ENCODE peak calls at places on chromosomes 1 and 21, in five cellular contexts. Y is uterus, J is sigmoid colon, V is ovary, B is suprapubic skin. T is an unnamed sample.

GRCh38 chr1:239884776-239885175 is 206.9 kb upstream of the FMN2 start:
- DNase-seq in Y (peak), B (no peak), V (peak), J (no peak), T (peak)

GRCh38 chr1:182888736-182889531 is 49.8 kb downstream of the DHX9 start:
- DNase-seq in B (no peak), Y (no peak), V (no peak), J (no peak), T (no peak)

GRCh38 chr1:14440166-14440565 is 158.3 kb upstream of the KAZN start:
- DNase-seq in J (no peak), B (no peak), Y (no peak), V (no peak), T (no peak)

GRCh38 chr21:37593015-37593414 is 226.4 kb downstream of the DYRK1A start:
- DNase-seq in B (no peak), J (no peak), V (no peak), Y (no peak), T (no peak)

GRCh38 chr1:197862221-197862620 is 40.2 kb upstream of the C1orf53 start:
- DNase-seq in J (no peak), Y (no peak), V (no peak), B (no peak), T (no peak)

GRCh38 chr1:19445417-19446342 is 39.7 kb downstream of the CAPZB start:
- DNase-seq in J (no peak), V (no peak), B (no peak), Y (no peak), T (peak)

GRCh38 chr1:203672354-203672753 is 45.7 kb downstream of the ATP2B4 start:
- DNase-seq in V (peak), Y (peak), J (peak), B (no peak), T (no peak)

GRCh38 chr21:42775123-42775522 is 104.2 kb downstream of the WDR4 start:
- DNase-seq in J (no peak), Y (no peak), B (no peak), V (no peak), T (no peak)

GRCh38 chr1:61322008-61322744 is 239.8 kb downstream of the NFIA start:
- DNase-seq in V (no peak), Y (no peak), B (no peak), J (no peak), T (no peak)

GRCh38 chr1:84078108-84078823 is 65.8 kb upstream of the PRKACB start:
- DNase-seq in V (peak), B (peak), Y (no peak), J (peak), T (peak)

GRCh38 chr1:9792156-9793042 is 31.4 kb downstream of the CLSTN1 start:
- DNase-seq in J (peak), Y (no peak), V (no peak), B (no peak), T (peak)

GRCh38 chr1:202880961-202881460 is 7.9 kb downstream of the RABIF start:
- DNase-seq in B (no peak), V (no peak), J (no peak), Y (no peak), T (no peak)

GRCh38 chr1:65277605-65278343 is 31.6 kb upstream of the DNAJC6 start:
- DNase-seq in Y (no peak), B (no peak), V (no peak), J (no peak), T (no peak)

GRCh38 chr1:77378723-77379533 is 97.1 kb downstream of the AK5 start:
- DNase-seq in Y (no peak), J (no peak), B (no peak), V (no peak), T (no peak)

GRCh38 chr21:23963454-23963853 is 1643.8 kb downstream of the MRPL39 start:
- DNase-seq in V (no peak), B (no peak), J (no peak), Y (no peak), T (no peak)

GRCh38 chr1:70401974-70402373 is 9.1 kb upstream of the CTH start:
- DNase-seq in J (no peak), Y (no peak), V (no peak), B (no peak), T (no peak)

DNA sequence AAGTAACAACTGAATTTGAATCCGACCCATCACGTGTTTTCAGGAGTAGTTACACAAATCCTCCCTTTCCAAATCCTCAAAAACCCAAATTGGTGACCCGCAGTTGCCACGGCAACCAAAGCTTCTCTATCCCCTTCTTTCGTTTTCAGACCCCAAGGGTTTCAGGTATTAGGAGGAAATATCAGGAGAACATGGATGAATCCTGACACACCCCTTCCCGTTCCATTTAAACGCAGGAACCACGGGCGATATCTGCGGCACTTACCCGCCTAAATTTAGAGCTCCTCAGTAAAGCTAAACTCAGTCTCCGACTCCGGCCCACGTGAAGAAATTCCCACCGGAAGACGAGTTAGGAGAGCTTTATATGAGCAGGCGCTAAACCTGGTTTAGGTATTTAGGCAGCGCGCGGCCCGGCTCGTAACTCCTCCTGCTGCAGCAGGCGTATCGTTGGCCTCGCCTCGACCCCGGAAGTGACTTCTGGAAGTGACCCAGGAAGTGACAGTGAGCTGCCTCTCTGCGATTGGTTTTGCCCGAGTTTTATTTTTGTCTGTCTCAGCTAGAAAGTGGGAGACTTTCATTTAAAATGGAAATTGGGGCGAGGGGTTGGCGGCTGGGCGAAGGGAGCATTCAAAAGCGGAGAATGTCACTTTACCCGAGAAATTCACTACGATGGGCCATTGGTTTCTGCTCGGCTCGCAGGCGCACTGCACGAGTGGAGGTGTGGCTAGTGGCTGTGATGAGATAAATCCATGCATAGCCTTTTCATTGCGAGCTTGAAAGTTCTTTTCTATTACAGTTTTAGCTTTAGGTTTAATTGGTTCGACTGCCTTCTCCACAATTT is at the start of gene TAF1A:
- DNase-seq in Y (peak), B (peak), J (peak), V (peak), T (peak)
- TF ChIP-seq POLR2A in Y (peak), B (no peak), J (no peak), V (peak), T (peak)

DNA sequence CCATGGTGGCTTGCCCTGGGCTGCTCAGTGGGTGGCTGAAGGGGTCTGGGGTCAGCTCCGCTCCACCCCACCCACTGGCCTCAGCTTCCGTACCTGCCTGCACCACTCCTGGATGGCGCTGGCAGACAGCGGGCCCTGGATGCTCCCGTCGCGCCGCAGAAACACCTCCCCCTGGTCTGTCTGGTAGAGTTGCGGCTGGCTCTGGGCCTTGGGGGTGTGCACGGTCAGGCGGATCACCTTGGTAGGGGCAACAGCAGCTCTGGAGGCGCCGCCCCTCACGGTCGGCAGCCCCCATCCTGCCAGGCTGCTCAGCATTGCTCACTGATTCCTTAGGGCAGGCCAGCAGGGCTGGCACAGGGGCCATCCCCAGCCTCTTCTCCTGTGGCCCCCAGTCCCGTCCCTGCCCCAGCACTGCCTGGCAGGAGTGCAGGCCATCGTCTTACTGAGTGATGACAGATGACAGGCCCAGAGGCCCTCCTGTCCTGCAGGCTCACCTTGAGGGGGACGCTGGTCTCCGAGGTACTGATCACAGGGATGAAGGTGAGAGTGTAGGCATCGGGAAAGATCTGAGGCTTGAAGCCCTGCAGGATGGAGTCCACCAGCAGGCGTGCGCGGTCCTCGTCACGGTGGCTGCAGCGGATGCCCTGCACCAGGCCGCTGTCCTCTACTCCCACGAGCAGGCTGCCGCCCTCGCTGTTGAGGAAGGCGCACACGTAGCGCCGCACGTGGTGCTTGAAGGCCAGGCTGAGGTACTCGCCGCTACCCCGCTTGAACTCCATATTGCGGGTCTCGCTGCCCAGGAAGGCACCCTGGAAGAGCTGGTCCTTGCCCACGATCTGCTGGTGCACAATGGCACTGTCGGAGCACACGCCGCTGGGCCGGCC is 4.1 kb downstream of the SLFNL1 start:
- DNase-seq in B (no peak), J (no peak), Y (no peak), V (no peak), T (no peak)
- TF ChIP-seq POLR2A in B (no peak), J (no peak), Y (no peak), V (no peak), T (no peak)

GRCh38 chr1:226125097-226125630 is 61.4 kb downstream of the ACBD3 start:
- DNase-seq in Y (peak), V (peak), B (peak), J (peak), T (peak)

GRCh38 chr1:226123212-226123560 is 60.7 kb downstream of the H3-3A start:
- DNase-seq in B (no peak), V (no peak), Y (no peak), J (no peak), T (no peak)

GRCh38 chr1:226121587-226122400 is 59.3 kb downstream of the H3-3A start:
- DNase-seq in Y (peak), J (no peak), V (peak), B (no peak), T (no peak)

GRCh38 chr1:226125831-226126230 is 60.7 kb downstream of the ACBD3 start:
- DNase-seq in Y (no peak), V (no peak), B (no peak), J (peak), T (no peak)

DNA sequence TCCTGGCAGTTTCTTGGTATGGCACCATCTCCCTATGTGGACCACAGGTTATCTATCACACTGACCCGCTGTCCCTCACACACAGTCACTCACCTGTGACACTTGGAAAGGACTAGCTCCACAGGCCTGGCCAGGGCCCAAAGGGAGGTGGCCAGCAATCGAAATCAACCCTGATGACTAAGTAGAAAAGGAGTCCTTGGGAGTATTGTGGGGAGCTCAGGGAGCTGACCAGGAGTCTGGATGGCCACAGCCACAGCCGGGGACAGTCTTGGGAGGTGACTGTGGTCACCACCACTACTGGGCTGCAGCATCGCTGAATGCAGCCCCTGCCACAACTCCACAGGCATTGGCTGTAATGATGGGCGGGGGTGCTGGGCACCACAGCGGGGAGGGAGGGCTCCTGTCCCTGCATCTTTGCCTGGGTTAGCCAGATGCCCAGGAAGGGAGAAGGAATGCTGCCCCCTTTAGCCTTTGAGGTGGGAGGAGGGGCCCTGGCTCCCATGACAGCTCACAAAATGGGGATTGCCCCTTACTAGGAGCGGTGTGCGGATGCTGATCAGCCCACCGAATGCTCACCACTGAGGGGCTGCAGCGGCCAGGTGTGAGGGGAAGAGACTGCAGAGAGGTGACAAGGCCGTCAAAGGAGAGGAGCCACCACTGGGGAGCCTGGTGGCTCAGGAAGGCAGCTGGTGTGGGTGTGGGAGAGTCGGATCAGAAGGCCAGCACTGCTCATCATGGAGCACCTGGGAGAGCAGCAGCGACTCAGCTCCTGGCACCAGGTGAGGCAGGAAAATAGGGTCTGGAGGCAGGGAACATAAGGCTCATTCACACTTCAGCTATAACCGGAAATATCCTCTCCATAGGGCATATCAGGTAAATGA is 61.3 kb downstream of the H3-3A start:
- DNase-seq in J (peak), Y (no peak), V (no peak), B (peak), T (no peak)
- TF ChIP-seq POLR2A in J (no peak), Y (no peak), V (no peak), B (no peak), T (no peak)

DNA sequence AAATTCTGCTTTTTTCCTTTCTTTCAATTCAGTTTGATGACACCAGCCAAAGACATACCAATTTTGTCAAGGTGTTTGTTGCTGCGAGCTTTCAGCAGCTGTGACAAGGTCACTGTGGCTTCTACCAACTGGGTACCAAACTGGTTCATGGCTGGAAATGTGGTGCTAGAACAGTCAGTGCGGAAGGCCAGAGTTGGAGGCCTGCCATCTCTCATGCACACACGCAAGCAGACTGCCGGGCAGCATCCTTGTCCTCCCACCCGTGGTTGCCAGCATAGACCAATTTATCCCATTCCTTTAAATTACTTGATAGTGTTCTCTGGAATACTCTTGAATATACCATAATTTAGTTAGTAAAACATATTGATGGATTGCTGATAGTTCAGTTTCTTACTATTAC is 79.9 kb upstream of the GPR52 start:
- DNase-seq in Y (no peak), V (no peak), B (no peak), J (no peak), T (no peak)
- TF ChIP-seq POLR2A in Y (no peak), V (no peak), B (no peak), J (no peak), T (no peak)

GRCh38 chr1:151050051-151050688 is 2.6 kb downstream of the C1orf56 start:
- DNase-seq in Y (no peak), B (no peak), V (no peak), J (no peak), T (no peak)

GRCh38 chr1:151048645-151049032 is 1.1 kb downstream of the C1orf56 start:
- DNase-seq in B (no peak), V (no peak), J (no peak), Y (no peak), T (no peak)

GRCh38 chr1:151047925-151048644 is 534 bp downstream of the C1orf56 start:
- DNase-seq in B (peak), Y (peak), V (peak), J (peak), T (peak)

GRCh38 chr1:151047591-151047924 is at the start of gene C1orf56:
- DNase-seq in Y (peak), J (peak), V (peak), B (no peak), T (peak)

GRCh38 chr1:151049458-151049857 is 1.9 kb downstream of the C1orf56 start:
- DNase-seq in J (no peak), B (no peak), Y (no peak), V (no peak), T (no peak)
- TF ChIP-seq POLR2A in J (no peak), B (no peak), Y (no peak), V (no peak), T (no peak)

DNA sequence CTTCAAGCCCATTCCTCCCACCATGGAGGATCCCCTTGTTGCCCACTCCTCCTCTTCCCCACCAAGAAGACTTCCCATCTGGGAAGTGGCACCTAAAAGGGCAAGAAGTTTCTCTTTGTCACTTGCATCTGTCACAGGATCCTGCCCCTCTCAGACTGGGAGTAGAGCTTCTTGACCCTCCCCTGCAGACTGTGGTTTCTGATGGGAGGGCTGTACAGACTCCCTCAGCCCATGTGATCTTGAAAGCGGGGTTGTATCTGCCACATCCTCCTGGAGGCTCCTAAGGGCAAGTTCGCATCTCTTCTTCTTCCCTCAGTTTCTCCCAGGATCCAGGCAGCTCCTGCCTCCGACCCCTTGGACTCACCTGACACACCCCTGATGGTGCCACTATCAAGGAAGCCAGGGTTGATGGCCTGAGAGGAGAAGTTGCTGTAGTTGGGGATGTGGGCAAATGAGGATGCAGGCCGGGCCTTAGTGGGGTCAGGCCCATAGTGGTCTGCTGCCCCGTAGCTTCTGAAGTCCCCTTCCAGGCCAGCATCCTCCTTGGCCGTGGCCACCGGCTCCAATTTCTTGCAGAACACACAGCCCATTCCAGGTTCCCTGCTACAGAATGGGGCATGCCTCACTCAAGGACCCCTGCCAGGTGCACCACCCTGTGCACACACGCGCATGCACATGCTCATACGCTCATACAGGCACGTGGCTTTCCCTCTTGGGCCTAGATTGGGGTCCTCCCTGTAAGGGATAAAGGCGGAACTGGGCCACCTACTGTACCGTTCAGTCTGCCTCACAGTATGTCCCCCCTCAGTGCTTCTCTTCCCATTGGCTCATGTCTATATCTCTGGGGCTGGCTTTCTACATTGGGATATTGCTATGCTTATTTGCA is 11.4 kb downstream of the FGR start:
- DNase-seq in B (no peak), V (no peak), J (no peak), Y (no peak), T (no peak)
- TF ChIP-seq POLR2A in B (no peak), V (no peak), J (no peak), Y (no peak), T (no peak)

GRCh38 chr1:3495776-3496745 is 41.6 kb downstream of the ARHGEF16 start:
- DNase-seq in V (no peak), J (no peak), B (no peak), Y (no peak), T (no peak)
- TF ChIP-seq POLR2A in V (no peak), J (no peak), B (no peak), Y (no peak), T (no peak)